ENCODE peak calls at places on chromosomes 1 and 21, in nine cellular contexts. N is activated CD4-positive, CD25-positive, alpha-beta regulatory T cell; U is activated CD8-positive, alpha-beta memory T cell treated with anti-CD3 and anti-CD28 coated beads for 1 hour; Z is CD8-positive, alpha-beta T cell; H is GM12865; S is stimulated activated CD8-positive, alpha-beta memory T cell treated with anti-CD3 and anti-CD28 coated beads, Interleukin-2, amount 100 ng/mL, for 1 hour; V is nephron progenitor cell; J is foreskin fibroblast; G is NCI-H1930. X is an unnamed sample.

GRCh38 chr1:87421809-87422208 is 93.1 kb downstream of the LMO4 start:
- DNase-seq in N (no peak), U (no peak), Z (no peak), H (no peak), S (no peak), V (no peak), J (no peak), G (no peak), X (no peak)

GRCh38 chr1:31987231-31987630 is 26.4 kb upstream of the KHDRBS1 start:
- DNase-seq in N (no peak), U (no peak), Z (no peak), H (no peak), S (no peak), V (peak), J (no peak), G (no peak), X (no peak)

GRCh38 chr21:45893166-45894106 is 88.1 kb upstream of the COL6A1 start:
- DNase-seq in N (no peak), U (no peak), Z (no peak), H (no peak), S (no peak), V (no peak), J (no peak), G (no peak), X (no peak)

GRCh38 chr1:70319750-70320149 is 34.8 kb downstream of the ANKRD13C start:
- DNase-seq in N (no peak), U (no peak), Z (no peak), H (no peak), S (no peak), V (no peak), J (peak), G (no peak), X (no peak)

GRCh38 chr1:54357967-54358366 is 48.2 kb downstream of the SSBP3 start:
- DNase-seq in N (no peak), U (no peak), Z (no peak), H (no peak), S (no peak), V (no peak), J (no peak), G (no peak), X (no peak)

GRCh38 chr1:168631671-168632400 is 55.4 kb downstream of the XCL1 start:
- DNase-seq in N (no peak), U (no peak), Z (no peak), H (no peak), S (no peak), V (no peak), J (no peak), G (no peak), X (no peak)

GRCh38 chr1:44154049-44154448 is 12.6 kb upstream of the KLF18 start:
- DNase-seq in N (no peak), U (no peak), Z (no peak), H (no peak), S (no peak), V (no peak), J (peak), G (no peak), X (no peak)

GRCh38 chr1:83860506-83861221 is 138.3 kb downstream of the TTLL7 start:
- DNase-seq in N (peak), U (peak), Z (peak), H (peak), S (peak), V (peak), J (no peak), G (peak), X (peak)

GRCh38 chr1:6955357-6956154 is 170.3 kb downstream of the CAMTA1 start:
- DNase-seq in N (no peak), U (no peak), Z (no peak), H (no peak), S (no peak), V (no peak), J (no peak), G (no peak), X (peak)

GRCh38 chr21:37430184-37430821 is 63.7 kb downstream of the DYRK1A start:
- DNase-seq in N (no peak), U (no peak), Z (no peak), H (no peak), S (no peak), V (no peak), J (no peak), G (no peak), X (peak)

GRCh38 chr21:33136898-33137502 is 67.1 kb downstream of the OLIG1 start:
- DNase-seq in N (no peak), U (no peak), Z (no peak), H (no peak), S (no peak), V (no peak), J (no peak), G (no peak), X (no peak)

GRCh38 chr21:42056996-42057689 is 14.0 kb upstream of the UMODL1 start:
- DNase-seq in N (no peak), U (no peak), Z (no peak), H (no peak), S (no peak), V (no peak), J (peak), G (no peak), X (peak)

GRCh38 chr1:27071049-27071416 is 58.4 kb upstream of the TENT5B start:
- DNase-seq in N (no peak), U (no peak), Z (no peak), H (no peak), S (no peak), V (peak), J (peak), G (no peak), X (no peak)